ENCODE peak calls at places on chromosomes 5 and 9, in four cellular contexts. F, C, G and S are unnamed samples.
A peak's percentile ranks its signal among the peaks of the same experiment; 100 is the strongest.

GRCh38 chr9:88578486-88579362 is 43.7 kb downstream of the NXNL2 start:
- DNase-seq in F (peak; percentile 46), G (peak; percentile 68), C (peak; percentile 60), S (peak; percentile 77)

GRCh38 chr5:149133795-149134777 is 7.2 kb upstream of the ABLIM3 start:
- DNase-seq in F (no peak), C (peak; percentile 95), G (no peak), S (no peak)

GRCh38 chr5:169757016-169757415 is 119.9 kb downstream of the DOCK2 start:
- DNase-seq in F (no peak), G (no peak), C (peak; percentile 45), S (no peak)

GRCh38 chr5:134059758-134060495 is 54.6 kb upstream of the TCF7 start:
- DNase-seq in F (no peak), C (no peak), G (no peak), S (no peak)

GRCh38 chr9:10703139-10703538 is 90.3 kb upstream of the PTPRD start:
- DNase-seq in G (no peak), C (no peak), F (no peak), S (no peak)

GRCh38 chr5:76326559-76327351 is 76.3 kb upstream of the IQGAP2 start:
- DNase-seq in F (no peak), G (no peak), C (no peak), S (peak; percentile 30)

GRCh38 chr9:99375481-99375880 is 153.4 kb downstream of the SEC61B start:
- DNase-seq in G (no peak), F (no peak), C (no peak), S (no peak)

GRCh38 chr9:128688501-128689292 is at the start of gene SET:
- DNase-seq in C (peak; percentile 81), G (peak; percentile 85), F (peak; percentile 88), S (peak; percentile 88)

GRCh38 chr5:151023047-151023615 is 2.7 kb downstream of the GPX3 start:
- DNase-seq in C (no peak), G (no peak), F (no peak), S (no peak)

GRCh38 chr5:75007537-75007847 is 44.9 kb downstream of the GCNT4 start:
- DNase-seq in F (no peak), G (no peak), C (peak; percentile 70), S (no peak)

GRCh38 chr5:56356876-56357160 is 123.7 kb upstream of the ANKRD55 start:
- DNase-seq in F (no peak), C (no peak), G (no peak), S (no peak)